ENCODE peak calls at places on chromosomes 16 and 17, in nine cellular contexts. I is amygdala; M is dorsolateral prefrontal cortex; H is NCI-H460; Z is germinal center; P is OCI-LY7; O is stimulated activated naive CD8-positive, alpha-beta T cell treated with anti-CD3 and anti-CD28 coated beads, Interleukin-15, Interleukin-2, amounts not matched to agents 100 U/mL and 50 U/mL, for 24 hours; D is stimulated activated CD8-positive, alpha-beta memory T cell treated with anti-CD3 and anti-CD28 coated beads, Interleukin-2, amount 100 ng/mL, for 48 hours; N is BE2C. Q is an unnamed sample.

GRCh38 chr16:27317320-27317719 is 3.5 kb downstream of the IL4R start:
- DNase-seq in I (no peak), M (peak; percentile 3), H (no peak), Z (no peak), P (no peak), O (no peak), D (no peak), N (no peak), Q (no peak)

GRCh38 chr17:7223375-7223774 is 3.6 kb downstream of the ACADVL start:
- DNase-seq in I (no peak), M (no peak), H (no peak), Z (no peak), P (no peak), O (no peak), D (no peak), N (no peak), Q (no peak)

GRCh38 chr17:1422907-1423306 is 22.9 kb upstream of the YWHAE start:
- DNase-seq in I (no peak), M (no peak), H (peak; percentile 36), Z (no peak), P (no peak), O (no peak), D (no peak), N (no peak), Q (no peak)

GRCh38 chr16:57289391-57290257 is 5.2 kb upstream of the PLLP start:
- DNase-seq in I (peak; percentile 40), M (no peak), H (no peak), Z (no peak), P (no peak), O (no peak), D (no peak), N (no peak), Q (no peak)

GRCh38 chr17:11921296-11921695 is 76.0 kb downstream of the ZNF18 start:
- DNase-seq in I (no peak), M (no peak), H (no peak), Z (no peak), P (no peak), O (no peak), D (no peak), N (no peak), Q (no peak)

GRCh38 chr17:7843536-7844291 is 9.7 kb downstream of the KDM6B start:
- DNase-seq in I (peak; percentile 71), M (peak; percentile 84), H (no peak), Z (peak; percentile 91), P (peak; percentile 89), O (peak; percentile 92), D (peak; percentile 90), N (peak; percentile 76), Q (peak; percentile 47)

GRCh38 chr17:2780931-2781454 is 15.2 kb upstream of the RAP1GAP2 start:
- DNase-seq in I (no peak), M (no peak), H (no peak), Z (no peak), P (no peak), O (no peak), D (no peak), N (no peak), Q (no peak)

GRCh38 chr17:18004345-18004744 is 31.7 kb downstream of the DRC3 start:
- DNase-seq in I (no peak), M (no peak), H (no peak), Z (no peak), P (no peak), O (no peak), D (no peak), N (no peak), Q (no peak)

GRCh38 chr16:77869997-77870813 is 81.8 kb downstream of the VAT1L start:
- DNase-seq in I (no peak), M (no peak), H (no peak), Z (no peak), P (no peak), O (no peak), D (no peak), N (no peak), Q (no peak)

GRCh38 chr17:67377727-67378443 is 804 bp downstream of the PITPNC1 start:
- DNase-seq in I (no peak), M (peak; percentile 63), H (no peak), Z (peak; percentile 78), P (peak; percentile 84), O (peak; percentile 69), D (peak; percentile 47), N (peak; percentile 63), Q (peak; percentile 54)

GRCh38 chr17:57515662-57516211 is 229.4 kb downstream of the CCDC182 start:
- DNase-seq in I (no peak), M (no peak), H (no peak), Z (peak; percentile 24), P (peak; percentile 36), O (no peak), D (no peak), N (no peak), Q (no peak)

GRCh38 chr16:89723279-89724250 is 2.2 kb downstream of the ZNF276 start:
- DNase-seq in I (peak; percentile 97), M (peak; percentile 96), H (no peak), Z (no peak), P (no peak), O (peak; percentile 74), D (peak; percentile 67), N (peak; percentile 51), Q (no peak)

GRCh38 chr17:19433727-19434340 is 22.8 kb downstream of the RNF112 start:
- DNase-seq in I (no peak), M (no peak), H (no peak), Z (no peak), P (peak; percentile 29), O (no peak), D (no peak), N (no peak), Q (no peak)

GRCh38 chr16:2752850-2753522 is 548 bp downstream of the SRRM2 start:
- DNase-seq in I (peak; percentile 86), M (no peak), H (peak; percentile 73), Z (peak; percentile 83), P (peak; percentile 79), O (peak; percentile 82), D (peak; percentile 69), N (peak; percentile 90), Q (peak; percentile 41)

GRCh38 chr17:78665952-78666920 is 89.0 kb upstream of the DNAH17 start:
- DNase-seq in I (peak; percentile 12), M (peak; percentile 42), H (no peak), Z (peak; percentile 28), P (peak; percentile 45), O (peak; percentile 53), D (peak; percentile 20), N (no peak), Q (no peak)

GRCh38 chr17:75514299-75515228 is 773 bp downstream of the CASKIN2 start:
- DNase-seq in I (peak; percentile 37), M (no peak), H (no peak), Z (no peak), P (no peak), O (no peak), D (no peak), N (peak; percentile 26), Q (no peak)

GRCh38 chr17:1059131-1059795 is 62.3 kb downstream of the TIMM22 start:
- DNase-seq in I (no peak), M (peak; percentile 31), H (no peak), Z (no peak), P (no peak), O (no peak), D (no peak), N (no peak), Q (no peak)